ENCODE peak calls at places on chromosomes 4 and X, in five cellular contexts. One of them, this sample, is unnamed.
A peak's percentile ranks its signal among the peaks of the same experiment; 100 is the strongest.

GRCh38 chr4:23041501-23041900 is 348.8 kb downstream of the GBA3 start:
- DNase-seq in esophagus squamous epithelium: no peak
- DNase-seq in fibroblast of mammary gland: no peak
- DNase-seq in NT2/D1: no peak
- DNase-seq in lung: no peak
- DNase-seq in this sample: no peak

GRCh38 chr4:83906561-83906960 is 370.7 kb downstream of the GPAT3 start:
- DNase-seq in esophagus squamous epithelium: no peak
- DNase-seq in NT2/D1: no peak
- DNase-seq in fibroblast of mammary gland: peak; percentile 44
- DNase-seq in lung: no peak
- DNase-seq in this sample: no peak

GRCh38 chrX:12949927-12950656 is 24.8 kb upstream of the TMSB4X start:
- DNase-seq in NT2/D1: no peak
- DNase-seq in esophagus squamous epithelium: peak; percentile 32
- DNase-seq in lung: peak; percentile 81
- DNase-seq in fibroblast of mammary gland: peak; percentile 94
- DNase-seq in this sample: peak; percentile 39

GRCh38 chr4:94472056-94472826 is 20.5 kb downstream of the PDLIM5 start:
- DNase-seq in fibroblast of mammary gland: peak; percentile 75
- DNase-seq in esophagus squamous epithelium: no peak
- DNase-seq in NT2/D1: no peak
- DNase-seq in lung: no peak
- DNase-seq in this sample: no peak

GRCh38 chr4:183185018-183185417 is 86.0 kb downstream of the WWC2 start:
- DNase-seq in fibroblast of mammary gland: no peak
- DNase-seq in NT2/D1: no peak
- DNase-seq in lung: no peak
- DNase-seq in esophagus squamous epithelium: no peak
- DNase-seq in this sample: no peak

GRCh38 chrX:69022430-69022829 is 142.8 kb downstream of the PJA1 start:
- DNase-seq in fibroblast of mammary gland: no peak
- DNase-seq in esophagus squamous epithelium: no peak
- DNase-seq in NT2/D1: no peak
- DNase-seq in lung: peak; percentile 20
- DNase-seq in this sample: no peak

GRCh38 chrX:39907964-39908616 is 189.7 kb downstream of the BCOR start:
- DNase-seq in esophagus squamous epithelium: no peak
- DNase-seq in fibroblast of mammary gland: peak; percentile 94
- DNase-seq in NT2/D1: peak; percentile 40
- DNase-seq in lung: peak; percentile 74
- DNase-seq in this sample: peak; percentile 88

GRCh38 chr4:41750624-41751324 is 2.2 kb upstream of the PHOX2B start:
- DNase-seq in fibroblast of mammary gland: no peak
- DNase-seq in lung: no peak
- DNase-seq in NT2/D1: no peak
- DNase-seq in esophagus squamous epithelium: no peak
- DNase-seq in this sample: no peak

GRCh38 chr4:109111031-109111430 is 191.4 kb downstream of the COL25A1 start:
- DNase-seq in fibroblast of mammary gland: no peak
- DNase-seq in NT2/D1: no peak
- DNase-seq in esophagus squamous epithelium: no peak
- DNase-seq in lung: no peak
- DNase-seq in this sample: no peak

GRCh38 chr4:18111100-18111499 is 89.5 kb upstream of the LCORL start:
- DNase-seq in NT2/D1: no peak
- DNase-seq in esophagus squamous epithelium: no peak
- DNase-seq in lung: no peak
- DNase-seq in fibroblast of mammary gland: no peak
- DNase-seq in this sample: no peak

GRCh38 chrX:475926-476723 is 89.4 kb upstream of the PPP2R3B start:
- DNase-seq in lung: no peak
- DNase-seq in fibroblast of mammary gland: no peak
- DNase-seq in NT2/D1: no peak
- DNase-seq in esophagus squamous epithelium: no peak
- DNase-seq in this sample: no peak

GRCh38 chr4:186693894-186694293 is 29.8 kb downstream of the FAT1 start:
- DNase-seq in lung: no peak
- DNase-seq in esophagus squamous epithelium: no peak
- DNase-seq in NT2/D1: no peak
- DNase-seq in fibroblast of mammary gland: no peak
- DNase-seq in this sample: no peak

GRCh38 chr4:88017516-88018302 is 10.3 kb downstream of the PKD2 start:
- DNase-seq in esophagus squamous epithelium: no peak
- DNase-seq in NT2/D1: no peak
- DNase-seq in fibroblast of mammary gland: peak; percentile 98
- DNase-seq in lung: no peak
- DNase-seq in this sample: no peak

DNA sequence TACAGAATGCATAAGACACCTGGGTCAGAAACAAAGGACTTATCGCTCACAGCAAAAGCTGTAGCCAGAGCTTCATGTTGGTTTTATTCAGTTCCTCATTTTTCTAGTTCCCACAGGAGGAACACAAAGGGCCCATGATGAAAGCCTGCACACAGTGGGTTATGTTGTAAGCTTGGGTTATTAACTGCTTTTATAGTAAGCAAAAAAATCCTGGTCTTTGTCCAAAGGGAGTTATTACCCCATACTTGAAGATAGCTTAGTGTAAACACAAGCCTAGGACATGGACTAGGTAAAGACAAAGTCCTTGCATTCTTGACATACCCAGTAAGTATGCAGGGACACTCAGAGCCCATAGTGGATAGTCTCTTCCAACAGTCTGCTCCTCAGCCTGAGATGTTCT is 11.7 kb downstream of the BBS12 start:
- DNase-seq in fibroblast of mammary gland: peak; percentile 78
- DNase-seq in esophagus squamous epithelium: no peak
- DNase-seq in NT2/D1: no peak
- DNase-seq in lung: no peak
- DNase-seq in this sample: no peak
- H3K4me3 ChIP-seq in fibroblast of mammary gland: no peak overlapping the region
- H3K4me3 ChIP-seq in esophagus squamous epithelium: no peak overlapping the region
- H3K4me3 ChIP-seq in NT2/D1: no peak overlapping the region
- H3K4me3 ChIP-seq in lung: no peak overlapping the region
- H3K4me3 ChIP-seq in this sample: no peak overlapping the region

DNA sequence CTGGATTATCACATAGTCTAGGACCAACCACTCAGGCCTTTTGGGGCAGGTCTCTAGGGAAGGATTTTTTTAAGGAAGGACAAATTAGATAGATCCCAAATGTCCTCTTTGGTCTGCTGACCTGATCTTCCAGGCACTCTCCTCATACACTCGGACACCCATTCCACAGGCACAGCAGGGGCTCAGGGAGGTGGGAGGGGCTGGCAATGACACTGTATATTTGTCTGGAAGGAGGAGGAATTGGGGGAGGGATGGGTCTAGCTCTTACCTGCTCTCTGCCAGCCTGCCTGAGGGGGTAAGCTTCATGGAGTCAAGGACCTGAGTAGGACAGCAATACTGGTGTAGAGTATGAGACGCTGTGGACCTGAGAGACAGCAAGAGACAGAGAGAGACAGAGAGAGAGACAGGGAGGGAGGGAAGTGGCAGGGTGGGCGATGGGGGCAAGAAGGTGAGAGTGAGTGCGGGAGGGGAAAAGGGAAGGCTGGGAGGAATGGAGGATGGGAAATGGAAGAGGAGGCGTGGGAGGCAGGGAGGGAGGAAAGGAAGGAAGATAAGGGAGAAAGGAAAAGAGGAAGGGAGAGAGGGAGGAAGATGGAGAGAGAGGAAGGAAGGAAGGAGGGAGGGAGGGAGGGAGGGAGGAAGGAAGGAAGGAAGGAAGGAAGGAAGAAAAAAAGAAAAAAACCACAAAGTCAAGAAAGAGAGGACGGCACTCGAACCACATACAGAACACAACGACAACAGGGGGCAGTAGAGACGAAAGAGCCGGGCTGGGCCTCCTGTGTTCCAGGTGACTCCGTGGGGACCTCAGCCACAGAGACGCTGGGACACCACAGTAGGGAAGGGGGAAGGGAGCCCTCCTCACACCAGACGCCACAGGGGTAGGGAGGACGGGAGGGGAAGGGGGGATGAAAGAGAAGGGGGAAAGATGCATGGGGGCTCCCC is 1.8 kb downstream of the IQSEC2 start:
- DNase-seq in lung: no peak
- DNase-seq in NT2/D1: no peak
- DNase-seq in esophagus squamous epithelium: no peak
- DNase-seq in fibroblast of mammary gland: no peak
- DNase-seq in this sample: no peak
- H3K4me3 ChIP-seq in lung: no peak overlapping the region
- H3K4me3 ChIP-seq in NT2/D1: no peak overlapping the region
- H3K4me3 ChIP-seq in esophagus squamous epithelium: peak overlapping the region; percentile 64
- H3K4me3 ChIP-seq in fibroblast of mammary gland: peak overlapping the region; percentile 39
- H3K4me3 ChIP-seq in this sample: no peak overlapping the region

GRCh38 chr4:89259435-89260028 is 48.1 kb downstream of the GPRIN3 start:
- DNase-seq in fibroblast of mammary gland: no peak
- DNase-seq in NT2/D1: no peak
- DNase-seq in esophagus squamous epithelium: no peak
- DNase-seq in lung: no peak
- DNase-seq in this sample: no peak
- H3K4me3 ChIP-seq in fibroblast of mammary gland: no peak overlapping the region
- H3K4me3 ChIP-seq in NT2/D1: no peak overlapping the region
- H3K4me3 ChIP-seq in esophagus squamous epithelium: no peak overlapping the region
- H3K4me3 ChIP-seq in lung: no peak overlapping the region
- H3K4me3 ChIP-seq in this sample: no peak overlapping the region

GRCh38 chrX:149629730-149630387 is 1.7 kb downstream of the TMEM185A start:
- DNase-seq in NT2/D1: no peak
- DNase-seq in lung: no peak
- DNase-seq in fibroblast of mammary gland: no peak
- DNase-seq in esophagus squamous epithelium: no peak
- DNase-seq in this sample: no peak
- H3K4me3 ChIP-seq in NT2/D1: no peak overlapping the region
- H3K4me3 ChIP-seq in lung: no peak overlapping the region
- H3K4me3 ChIP-seq in fibroblast of mammary gland: no peak overlapping the region
- H3K4me3 ChIP-seq in esophagus squamous epithelium: peak overlapping the region; percentile 70
- H3K4me3 ChIP-seq in this sample: no peak overlapping the region

DNA sequence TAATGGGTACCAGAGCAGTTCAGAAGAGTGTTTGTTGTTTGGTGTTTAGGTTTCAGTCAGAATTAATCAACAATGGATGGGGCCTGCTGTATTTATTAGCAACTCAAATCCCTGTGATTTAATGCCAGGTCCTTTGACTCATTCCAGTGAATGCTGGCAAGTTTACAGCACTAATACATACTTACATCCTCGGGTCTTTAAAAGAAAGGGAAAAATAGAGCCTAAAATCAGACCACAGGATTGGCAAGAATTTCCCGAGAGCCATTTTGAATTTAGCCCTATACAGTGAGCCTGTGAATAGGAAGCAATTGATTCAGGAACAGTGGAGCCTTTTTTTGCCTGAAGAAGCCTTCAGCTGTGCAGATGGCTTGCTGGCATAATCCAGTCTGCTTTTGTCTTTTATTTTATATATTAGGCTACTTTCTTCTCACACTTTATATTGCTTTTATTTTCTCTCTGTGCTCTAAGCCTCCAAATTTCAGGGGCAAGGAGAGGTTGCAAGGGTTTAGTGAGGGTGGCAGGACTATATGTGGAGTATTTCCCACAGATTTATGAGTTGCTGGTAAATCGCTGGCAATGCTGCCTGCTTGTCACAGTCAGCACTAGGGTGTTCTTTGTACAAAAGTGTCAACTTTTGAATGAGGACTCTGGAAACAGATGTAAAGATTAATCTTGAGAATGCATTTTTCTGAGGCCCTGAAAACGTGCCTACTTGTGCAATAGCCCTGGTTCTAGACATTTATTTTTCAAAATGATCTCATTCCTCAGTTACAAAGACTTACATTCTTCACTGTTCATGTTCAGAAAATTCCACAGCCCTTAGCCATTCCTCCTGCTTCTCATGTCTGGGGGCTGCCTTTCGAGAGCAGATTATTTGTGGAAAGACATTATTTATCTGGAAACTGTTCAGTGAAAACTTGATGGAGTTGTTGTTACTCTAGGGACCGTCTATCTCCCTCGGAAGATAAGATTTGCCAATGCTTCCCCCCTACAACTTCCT is 303.5 kb downstream of the SPRY1 start:
- DNase-seq in lung: no peak
- DNase-seq in esophagus squamous epithelium: no peak
- DNase-seq in fibroblast of mammary gland: peak; percentile 94
- DNase-seq in NT2/D1: no peak
- DNase-seq in this sample: no peak
- H3K4me3 ChIP-seq in lung: no peak overlapping the region
- H3K4me3 ChIP-seq in esophagus squamous epithelium: no peak overlapping the region
- H3K4me3 ChIP-seq in fibroblast of mammary gland: no peak overlapping the region
- H3K4me3 ChIP-seq in NT2/D1: no peak overlapping the region
- H3K4me3 ChIP-seq in this sample: no peak overlapping the region

DNA sequence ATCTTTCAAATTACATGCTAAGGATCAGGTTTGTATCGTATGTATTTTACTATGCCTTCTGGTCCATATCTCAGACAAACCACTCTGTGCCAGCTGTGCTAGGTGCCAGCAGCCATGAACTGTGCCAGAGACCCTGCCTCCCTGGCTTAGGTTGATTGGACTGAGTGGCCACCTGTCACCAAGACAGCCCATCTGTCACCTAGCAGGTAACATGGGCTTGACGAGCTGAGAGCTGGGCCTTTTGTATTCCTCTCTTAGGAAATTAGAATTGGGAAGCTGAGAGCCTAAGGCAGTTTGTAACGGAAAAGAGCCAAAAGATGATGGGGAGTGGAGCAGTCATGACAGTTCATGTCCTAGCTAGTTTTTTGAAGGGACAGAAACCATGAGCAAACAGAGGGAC is 42.5 kb downstream of the TMEM164 start:
- DNase-seq in NT2/D1: no peak
- DNase-seq in lung: no peak
- DNase-seq in esophagus squamous epithelium: no peak
- DNase-seq in fibroblast of mammary gland: no peak
- DNase-seq in this sample: no peak
- H3K4me3 ChIP-seq in NT2/D1: no peak overlapping the region
- H3K4me3 ChIP-seq in lung: no peak overlapping the region
- H3K4me3 ChIP-seq in esophagus squamous epithelium: no peak overlapping the region
- H3K4me3 ChIP-seq in fibroblast of mammary gland: no peak overlapping the region
- H3K4me3 ChIP-seq in this sample: no peak overlapping the region